ENCODE peak calls at places on chromosome 1, in four cellular contexts. K, L, P and C are unnamed samples. For H3K27me3, the result is how much of the 10 kb centered on the place peaks cover.

GRCh38 chr1:79037085-79037484 is 30.6 kb upstream of the ADGRL4 start:
- DNase-seq in P (no peak), K (no peak), L (no peak), C (no peak)

GRCh38 chr1:193504920-193505319 is 318.5 kb upstream of the B3GALT2 start:
- DNase-seq in P (no peak), L (no peak), K (no peak), C (no peak)

GRCh38 chr1:23904748-23905357 is 8.3 kb downstream of the CNR2 start:
- DNase-seq in K (no peak), L (no peak), P (no peak), C (no peak)

GRCh38 chr1:47934243-47934805 is 62.9 kb downstream of the TRABD2B start:
- DNase-seq in K (peak), L (peak), P (no peak), C (peak)

GRCh38 chr1:178172939-178173338 is 79.0 kb downstream of the RASAL2 start:
- DNase-seq in K (no peak), P (no peak), L (no peak), C (no peak)

GRCh38 chr1:171142451-171143121 is 42.5 kb upstream of the FMO2 start:
- DNase-seq in K (peak), L (no peak), P (no peak), C (peak)

GRCh38 chr1:158249646-158250045 is 4.6 kb upstream of the CD1A start:
- DNase-seq in K (no peak), L (no peak), P (no peak), C (no peak)

GRCh38 chr1:221098462-221099406 is 219.5 kb downstream of the HLX start:
- DNase-seq in P (no peak), L (no peak), K (no peak), C (no peak)

GRCh38 chr1:25054526-25054925 is 124.5 kb upstream of the RUNX3 start:
- DNase-seq in L (no peak), K (no peak), P (no peak), C (no peak)

GRCh38 chr1:37133276-37134145 is 99.2 kb upstream of the GRIK3 start:
- DNase-seq in P (no peak), L (no peak), K (no peak), C (no peak)

GRCh38 chr1:104353580-104353979 is 603.9 kb downstream of the AMY1C start:
- DNase-seq in K (no peak), L (no peak), P (no peak), C (no peak)

GRCh38 chr1:201756411-201756810 is 72.5 kb upstream of the IPO9 start:
- DNase-seq in K (no peak), P (no peak), L (no peak), C (no peak)

GRCh38 chr1:221097479-221098281 is 218.4 kb downstream of the HLX start:
- DNase-seq in P (no peak), L (no peak), K (no peak), C (no peak)

GRCh38 chr1:22412932-22413727 is 38.5 kb upstream of the ZBTB40 start:
- DNase-seq in L (peak), K (no peak), P (no peak), C (no peak)

GRCh38 chr1:37890378-37891014 is 31.1 kb upstream of the MTF1 start:
- DNase-seq in L (peak), P (peak), K (no peak), C (no peak)

GRCh38 chr1:12597792-12598191 is 20.2 kb downstream of the DHRS3 start:
- DNase-seq in K (peak), L (no peak), P (no peak), C (no peak)

GRCh38 chr1:36306902-36307456 is 811 bp downstream of the SH3D21 start:
- DNase-seq in K (peak), P (peak), L (peak), C (peak)

GRCh38 chr1:205481629-205482071 is 22.8 kb upstream of the CDK18 start:
- DNase-seq in P (no peak), K (no peak), L (no peak), C (no peak)

GRCh38 chr1:229582011-229582694 is 23.6 kb upstream of the ABCB10 start:
- DNase-seq in K (peak), P (no peak), L (no peak), C (no peak)

GRCh38 chr1:29801561-29801973 is 565.2 kb downstream of the PTPRU start:
- DNase-seq in P (no peak), K (no peak), L (peak), C (peak)

GRCh38 chr1:56235909-56236510 is 343.4 kb downstream of the PLPP3 start:
- DNase-seq in K (no peak), L (no peak), P (no peak), C (no peak)

GRCh38 chr1:220750126-220750525 is 2.0 kb downstream of the MTARC2 start:
- DNase-seq in L (no peak), P (no peak), K (no peak), C (no peak)

GRCh38 chr1:39836595-39837110 is 46.7 kb downstream of the TRIT1 start:
- DNase-seq in P (no peak), K (no peak), L (no peak), C (no peak)

GRCh38 chr1:60826320-60827094 is 255.9 kb upstream of the NFIA start:
- DNase-seq in K (no peak), L (no peak), P (no peak), C (no peak)

GRCh38 chr1:236686815-236687160 is 489 bp downstream of the ACTN2 start:
- DNase-seq in L (no peak), K (no peak), P (no peak), C (no peak)

GRCh38 chr1:68812295-68812694 is 315.4 kb upstream of the DEPDC1 start:
- DNase-seq in L (no peak), K (no peak), P (no peak), C (no peak)

GRCh38 chr1:112878321-112878720 is 77.7 kb downstream of the SLC16A1 start:
- DNase-seq in L (no peak), K (no peak), P (no peak), C (no peak)

GRCh38 chr1:93552751-93553455 is 105.0 kb downstream of the FNBP1L start:
- DNase-seq in K (no peak), L (peak), P (peak), C (no peak)

GRCh38 chr1:224092601-224093000 is 21.3 kb upstream of the FBXO28 start:
- DNase-seq in P (no peak), K (no peak), L (no peak), C (no peak)

GRCh38 chr1:8767006-8767405 is 50.4 kb downstream of the RERE start:
- DNase-seq in L (no peak), P (no peak), K (no peak), C (no peak)

GRCh38 chr1:26318338-26319064 is 743 bp downstream of the CD52 start:
- DNase-seq in K (peak), P (no peak), L (no peak), C (peak)

GRCh38 chr1:164735315-164736052 is 176.5 kb downstream of the PBX1 start:
- DNase-seq in K (no peak), L (no peak), P (no peak), C (no peak)

GRCh38 chr1:153422450-153423068 is 6.2 kb downstream of the S100A7A start:
- DNase-seq in K (no peak), P (peak), L (no peak), C (peak)

GRCh38 chr1:50846224-50846839 is 113.7 kb downstream of the FAF1 start:
- DNase-seq in P (no peak), K (no peak), L (no peak), C (no peak)

GRCh38 chr1:3924186-3924815 is 24.2 kb upstream of the C1orf174 start:
- DNase-seq in L (no peak), K (peak), P (no peak), C (no peak)

GRCh38 chr1:196063307-196063706 is 544.9 kb downstream of the KCNT2 start:
- DNase-seq in P (no peak), L (no peak), K (no peak), C (no peak)

GRCh38 chr1:151286619-151287340 is 4.7 kb downstream of the ZNF687 start:
- DNase-seq in L (no peak), K (no peak), P (no peak), C (no peak)

GRCh38 chr1:151281969-151282882 is at the start of gene ZNF687:
- DNase-seq in L (peak), K (peak), P (peak), C (peak)

GRCh38 chr1:151281225-151281968 is 702 bp upstream of the ZNF687 start:
- DNase-seq in K (peak), L (peak), P (peak), C (peak)

GRCh38 chr1:151282883-151283725 is 1.0 kb downstream of the ZNF687 start:
- DNase-seq in L (peak), P (peak), K (peak), C (no peak)

DNA sequence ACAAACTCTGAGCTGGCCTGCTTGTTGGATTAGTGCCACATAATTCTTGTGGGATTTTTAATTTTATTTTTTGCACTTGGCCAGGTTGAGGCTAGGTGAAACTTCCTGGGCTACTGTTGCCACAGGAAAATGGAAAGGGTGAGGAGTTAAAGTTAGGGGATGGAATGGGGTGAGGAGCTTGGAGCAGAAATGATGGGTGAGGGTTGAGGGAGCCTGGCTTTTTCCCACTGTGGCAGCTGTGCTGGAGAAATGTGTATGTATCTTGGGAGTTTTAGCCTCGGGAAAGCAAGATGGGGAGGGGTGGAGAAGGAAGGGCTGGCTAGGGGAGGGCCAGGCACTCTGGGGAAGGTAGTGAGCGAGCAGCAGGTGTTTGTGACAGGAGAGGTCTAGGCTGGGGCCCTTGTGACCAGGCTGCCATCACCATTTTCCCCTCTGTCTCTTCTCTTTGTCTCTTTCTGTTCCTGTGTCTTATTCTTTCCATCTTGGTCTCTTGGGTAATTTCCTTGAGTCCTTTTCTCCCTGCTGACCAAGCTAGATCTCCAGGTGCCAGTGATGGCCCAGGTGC is 2.0 kb downstream of the ZNF687 start:
- DNase-seq in K (no peak), L (no peak), P (no peak), C (no peak)
- H3K27ac ChIP-seq in K (peak), L (no peak), P (peak), C (peak)

DNA sequence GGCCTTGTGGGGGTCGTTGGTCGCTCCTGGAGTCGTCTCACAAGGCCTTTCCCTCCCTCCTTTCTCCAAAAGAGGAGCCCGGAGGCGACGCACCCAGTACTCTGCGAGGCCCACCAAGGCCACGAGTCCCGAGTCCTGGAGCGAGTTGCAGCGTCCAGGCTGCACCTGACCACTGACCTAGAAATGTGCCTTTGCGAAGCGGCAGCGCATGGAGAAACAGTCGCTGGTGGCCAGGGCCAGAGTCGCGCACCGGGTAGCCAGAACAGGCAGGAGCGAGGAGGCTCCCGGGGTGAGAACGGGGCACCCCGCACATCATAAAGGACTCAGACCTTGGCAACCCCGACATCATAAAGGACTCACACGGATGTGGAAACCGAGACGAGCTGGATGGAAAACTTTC is 318.4 kb downstream of the FAM72C start:
- DNase-seq in P (no peak), L (no peak), K (no peak), C (no peak)
- H3K27me3 ChIP-seq in P (under half), L (half or more), K (under half), C (under half)

DNA sequence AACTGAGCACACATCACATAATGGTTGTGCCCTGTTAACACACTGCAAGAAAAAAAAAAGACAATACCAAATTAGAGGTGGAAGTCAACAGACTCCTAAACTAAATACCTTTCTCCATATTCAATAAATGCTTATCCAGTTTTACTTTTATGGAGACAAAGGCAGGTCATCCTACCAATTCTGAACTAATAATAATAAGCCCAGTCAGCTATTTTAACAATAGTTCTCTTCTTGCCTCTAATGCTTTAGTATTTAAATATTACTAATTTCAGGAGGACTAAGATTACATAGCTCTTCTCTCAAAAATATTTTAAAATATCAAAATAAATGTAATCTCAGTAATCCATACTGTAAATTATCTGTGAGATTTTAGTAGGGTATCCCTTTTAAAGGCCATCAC is 10.5 kb downstream of the COPA start:
- DNase-seq in K (no peak), P (no peak), L (no peak), C (no peak)
- H3K27ac ChIP-seq in K (no peak), P (no peak), L (no peak), C (no peak)

GRCh38 chr1:1989102-1989542 is 14.5 kb downstream of the CFAP74 start:
- DNase-seq in P (no peak), L (peak), K (no peak), C (peak)
- H3K27me3 ChIP-seq in P (under half), L (under half), K (under half), C (under half)

GRCh38 chr1:32948905-32949304 is 15.7 kb downstream of the RNF19B start:
- DNase-seq in P (no peak), K (no peak), L (no peak), C (no peak)
- H3K27ac ChIP-seq in P (no peak), K (no peak), L (no peak), C (peak)

GRCh38 chr1:5706239-5706638 is 286.0 kb downstream of the NPHP4 start:
- DNase-seq in P (no peak), K (peak), L (no peak), C (no peak)

GRCh38 chr1:5707566-5708178 is 284.6 kb downstream of the NPHP4 start:
- DNase-seq in L (no peak), K (peak), P (no peak), C (no peak)

GRCh38 chr1:5709976-5710375 is 282.2 kb downstream of the NPHP4 start:
- DNase-seq in P (no peak), L (no peak), K (peak), C (no peak)

GRCh38 chr1:5709461-5709860 is 282.8 kb downstream of the NPHP4 start:
- DNase-seq in K (peak), L (no peak), P (no peak), C (no peak)

DNA sequence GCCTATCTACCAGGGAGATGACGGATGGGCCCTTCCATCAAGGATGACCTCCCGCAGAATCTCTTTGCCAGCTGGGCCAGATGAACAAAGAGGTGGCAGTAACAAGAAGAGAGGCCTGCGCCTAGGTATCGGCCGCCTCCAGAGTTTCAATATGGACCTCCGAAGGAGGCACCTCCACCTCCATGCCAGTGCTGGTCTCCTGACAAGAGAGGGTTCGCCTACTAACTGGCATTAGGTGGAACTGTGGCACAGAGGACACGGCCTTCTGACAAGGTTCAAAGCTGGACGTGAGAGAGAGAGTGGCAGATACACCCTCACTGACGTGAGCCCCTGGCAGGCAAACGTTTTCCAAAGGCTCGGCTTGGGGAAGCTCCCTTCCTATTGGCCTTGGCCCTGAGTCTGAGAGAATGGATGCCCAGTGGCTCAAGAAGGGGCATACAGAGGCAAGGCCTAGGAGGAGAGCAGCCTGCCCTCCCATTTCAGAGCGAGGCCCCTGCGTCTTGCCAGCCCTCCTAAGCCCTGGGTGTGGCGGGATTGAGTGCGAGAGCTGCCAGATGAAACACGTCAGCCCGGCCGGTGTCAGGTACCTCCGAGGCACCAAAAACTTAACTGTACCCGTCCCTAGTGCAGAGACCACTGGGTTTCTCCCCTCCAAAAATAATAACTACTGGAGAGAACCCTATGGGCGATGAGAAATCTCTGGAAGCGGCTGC is 283.8 kb downstream of the NPHP4 start:
- DNase-seq in P (no peak), L (no peak), K (peak), C (no peak)
- H3K27me3 ChIP-seq in P (under half), L (under half), K (under half), C (under half)